ENCODE peak calls at places on chromosome X, in ten cellular contexts. L, B, E, G, U, F, Q, M, Y and C are unnamed samples.

GRCh38 chrX:115190636-115191489 is 1.7 kb downstream of the RBMXL3 start:
- DNase-seq in L (no peak), B (no peak), E (no peak), G (no peak), U (no peak), F (no peak), Q (no peak), M (no peak), Y (no peak), C (no peak)

GRCh38 chrX:109472939-109473713 is 8.8 kb downstream of the GUCY2F start:
- DNase-seq in L (no peak), B (no peak), E (peak), G (no peak), U (no peak), F (peak), Q (no peak), M (peak), Y (peak), C (no peak)

GRCh38 chrX:46882266-46882665 is 30.0 kb upstream of the JADE3 start:
- DNase-seq in L (no peak), B (no peak), E (no peak), G (no peak), U (no peak), F (no peak), Q (no peak), M (no peak), Y (no peak), C (no peak)

GRCh38 chrX:27619459-27619858 is 29.3 kb downstream of the DCAF8L2 start:
- DNase-seq in L (no peak), B (no peak), E (no peak), G (no peak), U (no peak), F (no peak), Q (no peak), M (no peak), Y (no peak), C (no peak)

GRCh38 chrX:12917753-12918152 is 11.3 kb downstream of the TLR8 start:
- DNase-seq in L (no peak), B (no peak), E (no peak), G (no peak), U (no peak), F (no peak), Q (no peak), M (no peak), Y (no peak), C (no peak)

GRCh38 chrX:23901065-23901464 is 6.7 kb downstream of the APOO start:
- DNase-seq in L (no peak), B (peak), E (peak), G (no peak), U (peak), F (peak), Q (no peak), M (no peak), Y (peak), C (peak)

GRCh38 chrX:134673123-134673522 is 14.9 kb upstream of the PLAC1 start:
- DNase-seq in L (no peak), B (no peak), E (no peak), G (no peak), U (no peak), F (no peak), Q (no peak), M (no peak), Y (no peak), C (no peak)

GRCh38 chrX:47278684-47279083 is 45.9 kb downstream of the USP11 start:
- DNase-seq in L (no peak), B (no peak), E (peak), G (no peak), U (no peak), F (peak), Q (no peak), M (no peak), Y (peak), C (no peak)

GRCh38 chrX:123580871-123581270 is 152.0 kb downstream of the THOC2 start:
- DNase-seq in L (no peak), B (no peak), E (no peak), G (no peak), U (no peak), F (no peak), Q (no peak), M (no peak), Y (no peak), C (no peak)

GRCh38 chrX:124300412-124300811 is 32.0 kb upstream of the TEX13D start:
- DNase-seq in L (no peak), B (no peak), E (no peak), G (peak), U (no peak), F (no peak), Q (no peak), M (no peak), Y (no peak), C (no peak)

GRCh38 chrX:31181377-31182038 is 109.7 kb upstream of the FTHL17 start:
- DNase-seq in L (no peak), B (no peak), E (no peak), G (no peak), U (no peak), F (no peak), Q (no peak), M (no peak), Y (no peak), C (no peak)

GRCh38 chrX:103309860-103310591 is 764 bp downstream of the BEX2 start:
- DNase-seq in L (no peak), B (no peak), E (no peak), G (no peak), U (no peak), F (no peak), Q (no peak), M (no peak), Y (no peak), C (no peak)

GRCh38 chrX:22122510-22122909 is 90.4 kb downstream of the PHEX start:
- DNase-seq in L (no peak), B (peak), E (peak), G (no peak), U (no peak), F (peak), Q (no peak), M (no peak), Y (no peak), C (peak)

GRCh38 chrX:153379971-153380581 is 21.1 kb downstream of the PNMA6E start:
- DNase-seq in L (no peak), B (no peak), E (no peak), G (no peak), U (no peak), F (no peak), Q (no peak), M (no peak), Y (no peak), C (no peak)

GRCh38 chrX:95884196-95884595 is 800.4 kb upstream of the DIAPH2 start:
- DNase-seq in L (no peak), B (no peak), E (peak), G (no peak), U (no peak), F (no peak), Q (no peak), M (no peak), Y (no peak), C (no peak)

GRCh38 chrX:56763556-56764152 is 34.6 kb downstream of the NBDY start:
- DNase-seq in L (peak), B (no peak), E (peak), G (peak), U (peak), F (no peak), Q (peak), M (no peak), Y (no peak), C (no peak)

GRCh38 chrX:21870494-21870893 is 14.7 kb downstream of the YY2 start:
- DNase-seq in L (no peak), B (no peak), E (no peak), G (no peak), U (no peak), F (peak), Q (no peak), M (no peak), Y (no peak), C (no peak)

GRCh38 chrX:49058794-49059193 is at the start of gene CCDC120:
- DNase-seq in L (peak), B (no peak), E (no peak), G (no peak), U (no peak), F (no peak), Q (no peak), M (no peak), Y (no peak), C (no peak)

GRCh38 chrX:57573754-57574153 is 18.1 kb upstream of the ZXDB start:
- DNase-seq in L (peak), B (no peak), E (peak), G (no peak), U (no peak), F (no peak), Q (no peak), M (no peak), Y (no peak), C (no peak)

GRCh38 chrX:47540754-47541538 is 20.1 kb upstream of the ARAF start:
- DNase-seq in L (peak), B (peak), E (peak), G (no peak), U (peak), F (peak), Q (peak), M (peak), Y (peak), C (no peak)

GRCh38 chrX:46165411-46165810 is 379.8 kb downstream of the ZNF674 start:
- DNase-seq in L (no peak), B (no peak), E (peak), G (no peak), U (no peak), F (peak), Q (no peak), M (no peak), Y (no peak), C (no peak)

GRCh38 chrX:70613295-70613694 is 168.7 kb downstream of the DLG3 start:
- DNase-seq in L (no peak), B (no peak), E (peak), G (no peak), U (no peak), F (peak), Q (no peak), M (no peak), Y (no peak), C (no peak)

GRCh38 chrX:140821280-140821679 is 111.7 kb downstream of the LINC00632 start:
- DNase-seq in L (no peak), B (no peak), E (no peak), G (no peak), U (no peak), F (no peak), Q (no peak), M (no peak), Y (no peak), C (no peak)

GRCh38 chrX:43121637-43122036 is 343.7 kb upstream of the PPP1R2C start:
- DNase-seq in L (no peak), B (no peak), E (peak), G (peak), U (no peak), F (no peak), Q (no peak), M (no peak), Y (no peak), C (no peak)

GRCh38 chrX:40877869-40878268 is 142.5 kb upstream of the MED14 start:
- DNase-seq in L (no peak), B (no peak), E (peak), G (peak), U (no peak), F (peak), Q (no peak), M (no peak), Y (peak), C (no peak)
- H3K4me3 ChIP-seq in L (no peak), B (no peak), E (no peak), G (no peak), U (no peak), F (no peak), Q (no peak), M (no peak), Y (peak), C (no peak)

GRCh38 chrX:129980043-129980442 is 2.4 kb upstream of the BCORL1 start:
- DNase-seq in L (peak), B (peak), E (no peak), G (peak), U (peak), F (no peak), Q (peak), M (peak), Y (no peak), C (no peak)
- H3K4me3 ChIP-seq in L (peak), B (no peak), E (peak), G (no peak), U (peak), F (peak), Q (no peak), M (no peak), Y (no peak), C (no peak)

GRCh38 chrX:41332005-41332404 is 2.0 kb upstream of the DDX3X start:
- DNase-seq in L (no peak), B (no peak), E (no peak), G (no peak), U (no peak), F (no peak), Q (no peak), M (no peak), Y (peak), C (no peak)
- H3K4me3 ChIP-seq in L (no peak), B (peak), E (peak), G (peak), U (peak), F (peak), Q (peak), M (peak), Y (peak), C (peak)

GRCh38 chrX:119482041-119482440 is 13.8 kb downstream of the SLC25A5 start:
- DNase-seq in L (no peak), B (no peak), E (no peak), G (no peak), U (no peak), F (no peak), Q (peak), M (no peak), Y (no peak), C (no peak)
- H3K4me3 ChIP-seq in L (no peak), B (peak), E (peak), G (peak), U (peak), F (peak), Q (no peak), M (peak), Y (peak), C (no peak)

DNA sequence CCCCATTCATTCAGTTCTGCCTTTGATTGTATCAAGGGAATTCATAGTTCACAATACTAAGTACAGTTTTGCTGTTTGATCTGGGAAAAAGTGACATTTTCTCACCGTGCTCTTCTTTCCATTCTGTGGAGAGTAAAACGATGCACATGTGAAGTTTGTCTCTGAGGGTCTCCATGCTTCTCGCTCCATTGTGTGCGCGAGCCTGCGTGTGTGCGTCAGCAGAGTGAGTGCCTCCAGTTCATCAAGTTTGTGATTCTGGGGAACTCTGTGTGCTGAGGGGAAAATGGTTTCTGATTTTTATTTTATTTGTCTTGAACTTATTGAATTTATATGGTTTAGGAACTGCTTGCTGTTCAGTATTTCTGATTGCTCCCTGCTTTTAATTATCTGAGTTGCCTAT is 2.0 kb downstream of the STK26 start:
- DNase-seq in L (no peak), B (no peak), E (no peak), G (no peak), U (no peak), F (no peak), Q (no peak), M (no peak), Y (no peak), C (no peak)
- H3K4me3 ChIP-seq in L (no peak), B (peak), E (no peak), G (peak), U (no peak), F (no peak), Q (no peak), M (no peak), Y (no peak), C (peak)

DNA sequence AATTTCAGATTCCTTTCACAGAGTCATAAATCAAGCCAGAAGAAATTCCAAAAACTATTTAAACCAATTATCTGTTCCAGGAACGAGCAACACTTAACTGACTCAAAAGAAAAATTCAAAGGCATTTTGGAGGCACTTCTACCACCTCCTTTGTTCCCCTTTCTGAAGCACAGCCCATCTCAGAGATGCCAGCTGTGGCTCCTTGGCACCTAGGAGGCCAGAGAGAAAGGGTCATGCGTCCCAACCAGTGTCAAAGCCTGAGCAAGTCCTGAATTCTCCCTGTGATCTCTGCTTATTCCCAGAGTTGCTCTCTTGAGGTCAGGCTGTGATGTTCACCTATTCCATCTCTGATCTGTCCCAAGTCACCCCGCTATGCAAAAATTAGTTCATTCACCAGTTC is 105.0 kb upstream of the S100G start:
- DNase-seq in L (no peak), B (no peak), E (no peak), G (no peak), U (no peak), F (no peak), Q (no peak), M (no peak), Y (no peak), C (no peak)
- H3K4me3 ChIP-seq in L (no peak), B (no peak), E (no peak), G (no peak), U (no peak), F (no peak), Q (no peak), M (no peak), Y (no peak), C (no peak)

GRCh38 chrX:50905334-50905733 is 5.2 kb upstream of the BMP15 start:
- DNase-seq in L (no peak), B (peak), E (no peak), G (no peak), U (no peak), F (no peak), Q (no peak), M (no peak), Y (peak), C (no peak)

DNA sequence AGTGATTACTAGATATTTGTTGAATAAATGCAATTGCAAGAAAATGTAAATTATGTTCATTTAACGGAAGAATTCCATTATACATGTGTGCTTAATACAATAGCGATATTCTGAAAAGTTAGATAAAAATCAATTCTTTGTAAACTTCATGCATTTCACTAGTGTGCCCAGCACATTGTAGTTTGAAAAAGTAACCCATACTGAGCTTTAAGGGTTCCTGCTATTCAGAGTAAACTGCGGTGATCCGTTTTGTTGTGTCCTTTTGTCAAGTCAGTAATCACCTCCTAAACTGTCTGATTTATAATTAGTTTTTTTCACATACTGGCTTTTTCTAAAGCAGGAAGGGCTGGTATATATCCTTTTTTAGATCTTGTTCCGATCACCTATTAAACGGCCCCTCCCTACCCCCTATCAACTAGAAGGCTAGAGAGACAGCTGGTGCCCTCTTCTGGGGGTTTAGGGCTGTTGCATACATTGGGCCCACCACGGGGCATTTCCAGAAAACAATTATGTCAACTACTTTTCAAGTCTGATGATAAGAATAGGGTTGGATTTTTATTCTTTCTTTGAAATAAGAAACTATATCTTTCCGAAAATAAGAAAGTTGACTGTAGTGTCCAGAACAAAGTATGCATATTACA is 7.0 kb upstream of the BMP15 start:
- DNase-seq in L (peak), B (peak), E (peak), G (peak), U (no peak), F (peak), Q (no peak), M (peak), Y (peak), C (no peak)
- H3K4me3 ChIP-seq in L (no peak), B (no peak), E (no peak), G (no peak), U (no peak), F (no peak), Q (no peak), M (peak), Y (no peak), C (no peak)